ENCODE peak calls at places on chromosomes 13 and 19, in eight cellular contexts. V is hepatocyte; T is OCI-LY7; Z is CD8-positive, alpha-beta T cell; O is tibial nerve; I is mesendoderm; Y is WERI-Rb-1; Q is RWPE1. K is an unnamed sample.

GRCh38 chr19:5302396-5302795 is 38.2 kb downstream of the PTPRS start:
- DNase-seq in Q (no peak), O (no peak), I (no peak), Y (no peak), T (no peak), Z (no peak), V (no peak), K (no peak)

GRCh38 chr19:23817519-23817918 is 58.8 kb upstream of the ZNF681 start:
- DNase-seq in V (peak; percentile 47), Z (peak; percentile 30), T (peak; percentile 82), Y (peak; percentile 65), O (no peak), Q (no peak), I (peak; percentile 77), K (no peak)

GRCh38 chr13:88948501-88948900 is 1277.3 kb downstream of the SLITRK5 start:
- DNase-seq in V (no peak), Y (no peak), Q (no peak), T (no peak), I (no peak), O (no peak), Z (no peak), K (no peak)

GRCh38 chr13:80338781-80339577 is 1.9 kb downstream of the SPRY2 start:
- DNase-seq in Q (peak; percentile 48), Z (peak; percentile 6), O (peak; percentile 55), V (peak; percentile 90), Y (peak; percentile 32), I (peak; percentile 86), T (no peak), K (peak; percentile 48)

GRCh38 chr13:27978301-27978968 is 9.3 kb upstream of the CDX2 start:
- DNase-seq in V (peak; percentile 81), I (peak; percentile 86), Q (no peak), Y (no peak), T (no peak), O (no peak), Z (no peak), K (no peak)

GRCh38 chr13:50449465-50449864 is 394.0 kb downstream of the DLEU7 start:
- DNase-seq in I (no peak), Q (no peak), Y (no peak), O (no peak), Z (no peak), V (no peak), T (no peak), K (no peak)

GRCh38 chr13:112842343-112842856 is 126.6 kb upstream of the MCF2L start:
- DNase-seq in O (peak; percentile 26), Q (no peak), Z (no peak), V (no peak), T (no peak), Y (no peak), I (peak; percentile 83), K (no peak)

GRCh38 chr13:49026851-49027250 is 51.1 kb downstream of the FNDC3A start:
- DNase-seq in Q (no peak), Y (no peak), O (no peak), T (no peak), V (no peak), I (no peak), Z (no peak), K (no peak)

GRCh38 chr19:10899171-10899653 is 27.9 kb downstream of the CARM1 start:
- DNase-seq in O (no peak), I (no peak), T (no peak), Z (no peak), V (no peak), Y (no peak), Q (peak; percentile 68), K (no peak)

GRCh38 chr19:11208526-11209471 is 11.5 kb upstream of the KANK2 start:
- DNase-seq in T (no peak), Z (no peak), Q (no peak), O (no peak), I (no peak), V (no peak), Y (no peak), K (no peak)

GRCh38 chr19:29293292-29293691 is 80.3 kb upstream of the UQCRFS1 start:
- DNase-seq in O (no peak), Z (no peak), Y (no peak), Q (no peak), T (no peak), I (no peak), V (no peak), K (no peak)

GRCh38 chr13:44792096-44792495 is 197.2 kb downstream of the NUFIP1 start:
- DNase-seq in V (no peak), T (no peak), Z (no peak), Q (no peak), I (no peak), Y (no peak), O (no peak), K (no peak)

GRCh38 chr13:51932231-51932630 is 70.5 kb downstream of the CCDC70 start:
- DNase-seq in Q (no peak), Y (no peak), I (no peak), T (no peak), V (no peak), Z (no peak), O (no peak), K (no peak)

GRCh38 chr13:92573467-92574057 is 653.0 kb upstream of the GPC6 start:
- DNase-seq in I (peak; percentile 70), T (no peak), Y (peak; percentile 43), Q (no peak), O (no peak), V (peak; percentile 42), Z (no peak), K (no peak)

GRCh38 chr13:84139561-84140158 is 257.4 kb upstream of the SLITRK1 start:
- DNase-seq in Q (no peak), V (no peak), I (no peak), T (no peak), Z (no peak), Y (no peak), O (no peak), K (no peak)

GRCh38 chr19:1089126-1089771 is 5.9 kb downstream of the POLR2E start:
- DNase-seq in Z (no peak), Q (no peak), I (no peak), Y (no peak), T (no peak), O (no peak), V (no peak), K (no peak)

GRCh38 chr13:112186091-112186490 is 119.1 kb downstream of the SOX1 start:
- DNase-seq in I (no peak), O (no peak), Z (no peak), Q (no peak), T (no peak), V (no peak), Y (no peak), K (no peak)

GRCh38 chr19:18006895-18007604 is 920 bp upstream of the ARRDC2 start:
- DNase-seq in Y (peak; percentile 79), T (peak; percentile 82), V (peak; percentile 89), Z (peak; percentile 87), O (peak; percentile 76), Q (peak; percentile 79), I (peak; percentile 82), K (peak; percentile 63)
- H3K27ac ChIP-seq in Y (peak overlapping the region; percentile 17), T (peak overlapping the region; percentile 59), V (no peak overlapping the region), Z (peak overlapping the region; percentile 72), O (peak overlapping the region; percentile 96), Q (peak overlapping the region; percentile 78), I (no peak overlapping the region), K (peak overlapping the region; percentile 97)

DNA sequence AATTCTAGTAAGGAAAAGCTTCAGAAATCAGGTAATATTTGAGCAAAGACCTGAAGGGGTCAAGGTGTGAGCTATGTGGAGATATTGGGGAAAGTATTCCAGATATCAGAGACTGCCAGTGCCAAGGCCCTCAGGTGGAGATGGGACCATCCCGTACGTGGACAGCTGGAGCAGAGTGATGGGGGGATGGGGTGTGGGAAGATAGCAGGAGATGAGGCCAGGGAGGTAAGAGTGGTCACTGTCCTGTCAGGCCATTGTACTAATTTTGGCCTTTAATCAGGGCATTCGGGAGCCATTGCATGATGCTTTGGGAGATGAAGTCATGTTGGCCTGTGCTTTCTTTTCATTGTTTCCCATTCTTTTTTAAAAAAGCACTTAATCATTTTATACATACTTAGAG is 13.1 kb upstream of the GPR18 start:
- DNase-seq in I (no peak), Y (no peak), Z (no peak), V (no peak), T (no peak), Q (no peak), O (no peak), K (no peak)
- H3K27ac ChIP-seq in I (no peak overlapping the region), Y (no peak overlapping the region), Z (no peak overlapping the region), V (no peak overlapping the region), T (no peak overlapping the region), Q (no peak overlapping the region), O (peak overlapping the region; percentile 25), K (no peak overlapping the region)

GRCh38 chr19:7251502-7251901 is 42.7 kb downstream of the INSR start:
- DNase-seq in T (no peak), V (no peak), O (no peak), Q (no peak), Y (no peak), I (no peak), Z (no peak), K (no peak)

GRCh38 chr19:7252364-7252763 is 41.9 kb downstream of the INSR start:
- DNase-seq in V (no peak), I (no peak), Q (no peak), Y (no peak), Z (no peak), O (no peak), T (no peak), K (no peak)

GRCh38 chr19:7247160-7247559 is 47.1 kb downstream of the INSR start:
- DNase-seq in Z (no peak), I (no peak), O (no peak), V (no peak), T (no peak), Q (no peak), Y (no peak), K (no peak)

GRCh38 chr19:7250951-7251350 is 43.3 kb downstream of the INSR start:
- DNase-seq in T (no peak), Q (no peak), O (no peak), I (no peak), Y (no peak), Z (no peak), V (no peak), K (no peak)

DNA sequence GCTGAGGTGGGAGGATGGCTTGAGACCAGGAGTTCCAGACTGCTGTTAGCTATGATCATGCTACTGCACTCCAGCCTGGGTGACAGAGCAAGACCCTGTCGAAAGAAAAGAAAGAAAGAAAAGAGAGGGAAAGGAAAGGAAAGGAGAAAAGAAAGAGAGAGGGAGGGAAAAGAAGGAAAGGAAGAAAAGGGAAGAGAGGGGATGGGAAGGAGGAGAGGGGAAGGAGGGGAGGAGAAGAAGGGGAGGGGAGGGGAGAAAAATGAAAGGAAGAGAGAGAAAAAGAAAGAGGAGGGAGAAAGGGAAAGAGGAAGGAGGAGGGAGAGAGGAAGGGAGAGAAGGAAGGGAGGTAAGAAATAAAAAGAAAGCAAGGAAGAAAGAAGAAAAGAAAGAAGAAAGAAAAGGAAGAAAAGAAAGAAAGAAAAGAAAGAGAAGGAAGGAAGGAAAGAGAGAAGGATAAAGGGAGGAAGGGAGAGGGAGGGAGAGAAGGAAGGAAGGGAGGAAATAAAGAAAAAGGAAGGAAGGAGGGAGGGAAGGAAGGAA is 44.1 kb downstream of the INSR start:
- DNase-seq in Y (no peak), O (no peak), I (no peak), V (no peak), T (no peak), Z (no peak), Q (no peak), K (no peak)
- H3K27ac ChIP-seq in Y (no peak overlapping the region), O (peak overlapping the region; percentile 15), I (no peak overlapping the region), V (no peak overlapping the region), T (no peak overlapping the region), Z (no peak overlapping the region), Q (no peak overlapping the region), K (no peak overlapping the region)

DNA sequence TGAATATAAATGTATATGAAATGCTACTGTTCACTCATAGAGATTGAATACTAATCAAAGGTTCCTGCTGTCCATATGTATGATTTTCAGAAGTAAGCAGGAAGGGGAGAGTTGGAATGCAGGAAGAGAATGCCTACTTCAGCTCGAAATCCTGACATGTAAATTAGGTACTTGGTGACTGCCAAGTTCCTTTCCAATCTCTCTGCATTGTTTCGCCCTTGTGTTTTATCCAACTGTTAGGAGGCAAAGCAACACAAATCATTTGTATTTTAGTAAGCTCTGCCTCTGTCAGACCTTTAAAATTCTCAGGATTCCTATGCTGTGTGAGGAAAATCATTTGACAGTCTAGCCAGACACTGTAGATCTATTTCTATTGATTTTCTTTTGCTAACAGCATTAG is 9.0 kb downstream of the STARD13 start:
- DNase-seq in Y (no peak), V (no peak), Q (no peak), O (no peak), T (no peak), I (peak; percentile 64), Z (no peak), K (no peak)
- H3K27ac ChIP-seq in Y (no peak overlapping the region), V (no peak overlapping the region), Q (no peak overlapping the region), O (peak overlapping the region; percentile 97), T (no peak overlapping the region), I (no peak overlapping the region), Z (no peak overlapping the region), K (peak overlapping the region; percentile 22)